ENCODE peak calls at places on chromosome 7, in four cellular contexts. C, R, X and J are unnamed samples.
A peak's percentile ranks its signal among the peaks of the same experiment; 100 is the strongest.

GRCh38 chr7:96187735-96188622 is 133.9 kb downstream of the SLC25A13 start:
- DNase-seq in C (no peak), X (no peak), R (no peak), J (no peak)

GRCh38 chr7:26439502-26440252 is 148.0 kb downstream of the SNX10 start:
- DNase-seq in R (peak; percentile 76), C (peak; percentile 24), X (no peak), J (no peak)

GRCh38 chr7:102912742-102913141 is at the start of gene LRRC17:
- DNase-seq in R (peak; percentile 72), X (no peak), C (no peak), J (no peak)

GRCh38 chr7:77569514-77570232 is 32.6 kb downstream of the PTPN12 start:
- DNase-seq in X (no peak), C (no peak), R (no peak), J (no peak)

GRCh38 chr7:55423277-55423711 is 58.2 kb downstream of the LANCL2 start:
- DNase-seq in R (no peak), X (no peak), C (no peak), J (no peak)

GRCh38 chr7:79531116-79531515 is 77.6 kb upstream of the MAGI2 start:
- DNase-seq in R (no peak), C (no peak), X (no peak), J (no peak)

GRCh38 chr7:57305192-57305748 is 144.7 kb upstream of the ZNF716 start:
- DNase-seq in C (no peak), X (no peak), R (no peak), J (no peak)

GRCh38 chr7:22305706-22306105 is 51.2 kb downstream of the RAPGEF5 start:
- DNase-seq in R (no peak), C (no peak), X (no peak), J (no peak)

GRCh38 chr7:79837915-79838314 is 296.7 kb upstream of the GNAI1 start:
- DNase-seq in X (no peak), R (no peak), C (no peak), J (no peak)

GRCh38 chr7:18698258-18698734 is 202.7 kb downstream of the HDAC9 start:
- DNase-seq in X (no peak), R (no peak), C (no peak), J (no peak)